ENCODE peak calls at places on chromosomes 6 and 20, in six cellular contexts. O is body of pancreas, L is breast epithelium, E is stomach, R is esophagus squamous epithelium, T is ovary. Q is an unnamed sample.

GRCh38 chr20:32454164-32455145 is 96.3 kb downstream of the ASXL1 start:
- DNase-seq in O (no peak), L (no peak), E (no peak), R (no peak), T (no peak), Q (no peak)

GRCh38 chr20:48616481-48616880 is 211.3 kb downstream of the PREX1 start:
- DNase-seq in O (no peak), L (no peak), E (no peak), R (no peak), T (no peak), Q (no peak)

GRCh38 chr20:366042-366718 is 14.4 kb upstream of the TRIB3 start:
- DNase-seq in O (no peak), L (no peak), E (no peak), R (no peak), T (no peak), Q (no peak)

GRCh38 chr6:4281341-4282293 is 146.2 kb upstream of the ECI2 start:
- DNase-seq in O (peak; percentile 64), L (peak; percentile 61), E (peak; percentile 56), R (no peak), T (peak; percentile 32), Q (peak; percentile 58)

GRCh38 chr6:3777695-3778461 is 26.4 kb upstream of the PXDC1 start:
- DNase-seq in O (no peak), L (no peak), E (no peak), R (no peak), T (no peak), Q (no peak)

GRCh38 chr6:167306401-167306998 is 15.4 kb downstream of the UNC93A start:
- DNase-seq in O (no peak), L (no peak), E (no peak), R (no peak), T (no peak), Q (no peak)

GRCh38 chr20:36098364-36098763 is 56.2 kb upstream of the EPB41L1 start:
- DNase-seq in O (peak; percentile 63), L (peak; percentile 69), E (peak; percentile 57), R (no peak), T (no peak), Q (peak; percentile 67)

GRCh38 chr20:38859070-38859690 is 53.7 kb downstream of the PPP1R16B start:
- DNase-seq in O (no peak), L (no peak), E (no peak), R (no peak), T (no peak), Q (peak; percentile 47)

GRCh38 chr6:16496982-16497823 is 258.8 kb downstream of the GMPR start:
- DNase-seq in O (no peak), L (no peak), E (no peak), R (no peak), T (no peak), Q (no peak)

GRCh38 chr20:50191065-50191565 is 485 bp downstream of the CEBPB start:
- DNase-seq in O (peak; percentile 74), L (peak; percentile 49), E (peak; percentile 71), R (no peak), T (no peak), Q (peak; percentile 75)

GRCh38 chr6:158941246-158941645 is 58.8 kb downstream of the RSPH3 start:
- DNase-seq in O (no peak), L (no peak), E (no peak), R (no peak), T (no peak), Q (no peak)

GRCh38 chr6:133339543-133340384 is 98.6 kb downstream of the EYA4 start:
- DNase-seq in O (no peak), L (no peak), E (no peak), R (no peak), T (no peak), Q (no peak)

GRCh38 chr6:136551103-136551502 is 881 bp upstream of the MAP7 start:
- DNase-seq in O (peak; percentile 24), L (no peak), E (no peak), R (no peak), T (no peak), Q (no peak)

GRCh38 chr20:8601542-8601912 is 467.4 kb upstream of the PLCB4 start:
- DNase-seq in O (no peak), L (no peak), E (no peak), R (no peak), T (no peak), Q (no peak)

GRCh38 chr20:33309631-33310030 is 26.6 kb downstream of the BPIFB1 start:
- DNase-seq in O (no peak), L (no peak), E (no peak), R (no peak), T (no peak), Q (no peak)

GRCh38 chr6:9914951-9915350 is 499.9 kb downstream of the TFAP2A start:
- DNase-seq in O (no peak), L (no peak), E (no peak), R (no peak), T (no peak), Q (no peak)

GRCh38 chr20:50562262-50562701 is 52.1 kb downstream of the PTPN1 start:
- DNase-seq in O (no peak), L (no peak), E (no peak), R (no peak), T (no peak), Q (no peak)

GRCh38 chr6:156710479-156710878 is 66.7 kb upstream of the ARID1B start:
- DNase-seq in O (no peak), L (no peak), E (no peak), R (no peak), T (no peak), Q (no peak)

GRCh38 chr20:32756156-32756555 is 6.0 kb upstream of the DNMT3B start:
- DNase-seq in O (no peak), L (no peak), E (no peak), R (no peak), T (no peak), Q (no peak)

GRCh38 chr20:4925842-4926530 is 75.3 kb downstream of the SLC23A2 start:
- DNase-seq in O (peak; percentile 66), L (peak; percentile 64), E (peak; percentile 77), R (no peak), T (peak; percentile 77), Q (peak; percentile 56)

GRCh38 chr6:55833284-55833683 is 42.1 kb downstream of the BMP5 start:
- DNase-seq in O (no peak), L (no peak), E (no peak), R (no peak), T (no peak), Q (no peak)

GRCh38 chr6:49653438-49653837 is 16.8 kb upstream of the RHAG start:
- DNase-seq in O (no peak), L (no peak), E (no peak), R (no peak), T (no peak), Q (no peak)

GRCh38 chr20:45461225-45461624 is 8.3 kb upstream of the WFDC2 start:
- DNase-seq in O (no peak), L (no peak), E (no peak), R (no peak), T (no peak), Q (no peak)

GRCh38 chr6:107612762-107613415 is 123.0 kb downstream of the SOBP start:
- DNase-seq in O (no peak), L (no peak), E (peak; percentile 34), R (no peak), T (peak; percentile 40), Q (no peak)

GRCh38 chr20:19816386-19816785 is 58.3 kb downstream of the RIN2 start:
- DNase-seq in O (no peak), L (no peak), E (no peak), R (no peak), T (no peak), Q (no peak)

GRCh38 chr20:17854307-17854903 is 114.2 kb downstream of the SNX5 start:
- DNase-seq in O (peak; percentile 76), L (no peak), E (peak; percentile 79), R (no peak), T (peak; percentile 55), Q (peak; percentile 82)

DNA sequence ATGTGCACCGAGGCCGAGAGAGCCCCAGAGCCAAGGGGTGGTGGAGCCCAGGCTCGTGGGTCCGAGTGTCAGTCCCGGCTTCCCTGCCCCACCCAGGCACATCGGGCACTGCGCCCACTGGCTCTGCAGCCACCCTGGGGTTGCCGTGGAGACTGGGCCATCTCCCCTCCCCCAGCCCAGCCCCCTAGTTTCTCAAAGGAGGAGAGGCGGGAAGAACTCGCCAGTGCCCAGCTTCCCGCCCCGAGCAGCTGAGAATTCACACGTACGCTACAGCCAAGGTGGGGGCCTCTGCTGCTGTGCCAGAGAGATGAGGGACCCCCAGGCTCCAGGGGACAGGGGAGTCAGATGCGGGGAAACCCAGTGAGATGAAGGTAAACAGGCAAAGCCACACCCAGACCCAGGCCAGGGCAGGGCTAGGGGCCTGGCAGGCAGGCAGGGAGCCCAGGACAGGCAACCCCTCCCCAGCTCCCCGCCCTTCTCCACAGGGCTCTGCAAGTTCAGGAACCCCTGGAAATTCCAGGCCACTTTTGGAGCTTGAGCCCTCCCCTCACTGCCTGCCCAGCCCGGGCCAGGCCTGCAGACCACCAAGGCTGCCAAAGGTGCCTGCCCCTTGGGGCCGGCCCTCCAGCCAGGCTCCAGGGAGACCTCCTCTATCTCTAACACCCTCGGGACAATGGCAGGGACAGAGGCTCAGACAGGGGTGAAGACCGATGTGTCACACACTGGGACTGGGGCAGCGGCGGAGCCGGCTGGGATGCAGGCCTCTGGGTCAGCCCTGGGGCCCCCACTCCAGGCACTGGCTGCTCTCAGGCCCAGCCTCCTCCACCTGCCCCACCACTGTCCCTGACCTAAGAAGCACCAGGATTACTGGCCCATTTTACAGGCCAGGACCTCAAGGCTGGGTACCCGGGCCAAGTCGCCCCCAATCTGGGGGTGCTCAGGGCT is 6.0 kb downstream of the LAMA5 start:
- DNase-seq in O (peak; percentile 53), L (no peak), E (no peak), R (no peak), T (peak; percentile 27), Q (no peak)
- TF ChIP-seq POLR2A in O (no peak), L (no peak), E (no peak), R (no peak), T (no peak), Q (no peak)

GRCh38 chr20:56710125-56710524 is 81.0 kb downstream of the TFAP2C start:
- DNase-seq in O (no peak), L (no peak), E (no peak), R (no peak), T (no peak), Q (no peak)
- TF ChIP-seq CTCF in O (no peak), L (no peak), E (no peak), R (no peak), T (no peak), Q (no peak)

GRCh38 chr6:35483490-35483889 is 13.4 kb downstream of the TEAD3 start:
- DNase-seq in O (no peak), L (no peak), E (no peak), R (no peak), T (no peak), Q (no peak)
- H3K36me3 ChIP-seq in O (no peaks in the 10 kb centered on the region), L (no peaks in the 10 kb centered on the region), E (peaks cover 57% of the 10 kb centered on the region), R (no peaks in the 10 kb centered on the region), T (no peaks in the 10 kb centered on the region), Q (no peaks in the 10 kb centered on the region)

DNA sequence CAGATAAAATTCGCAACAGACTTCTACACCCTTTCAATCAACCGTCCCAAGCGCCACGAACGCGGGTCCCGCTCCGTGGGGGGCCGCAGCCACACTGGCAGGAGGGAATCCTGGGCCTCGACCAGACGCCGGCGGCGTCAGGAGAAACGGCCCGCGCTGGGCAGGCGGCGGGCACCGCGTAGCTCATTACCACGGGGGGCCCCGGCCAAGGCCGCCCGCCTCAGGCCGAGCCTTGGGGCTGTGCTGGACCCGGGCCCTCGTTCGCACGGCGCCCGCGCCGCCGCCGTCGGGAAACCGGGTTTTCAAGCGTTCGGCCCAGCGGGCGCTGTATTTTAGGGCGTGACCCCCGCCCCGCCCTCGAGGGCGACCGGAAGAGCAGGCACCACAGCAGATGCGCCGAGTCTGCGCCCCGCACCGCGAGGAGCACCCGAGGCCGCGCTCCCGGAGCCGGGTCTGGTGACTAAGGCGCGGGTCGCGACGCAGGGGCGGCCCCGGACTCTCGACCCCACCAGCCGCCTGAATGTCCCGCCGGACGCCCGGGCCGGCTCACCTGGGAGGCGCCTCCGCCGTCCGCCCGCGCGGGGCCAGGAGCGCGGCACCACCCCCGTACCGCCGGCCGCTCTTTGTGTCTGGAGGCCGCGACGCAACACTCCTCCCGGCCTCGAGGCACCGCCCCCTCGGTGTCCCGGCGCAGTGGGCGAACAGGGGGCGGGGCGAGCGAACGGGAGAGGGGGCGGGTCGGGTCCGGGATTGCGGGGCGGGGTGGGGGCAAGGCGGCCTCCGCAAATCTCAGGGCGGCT is at the start of gene NINL:
- DNase-seq in O (peak; percentile 64), L (peak; percentile 34), E (peak; percentile 63), R (no peak), T (peak; percentile 74), Q (peak; percentile 47)
- TF ChIP-seq POLR2A in O (peak; percentile 44), L (no peak), E (no peak), R (peak; percentile 83), T (peak; percentile 59), Q (peak; percentile 30)